ENCODE peak calls at places on chromosomes 4 and X, in five cellular contexts. Q, H, V, D and K are unnamed samples.

GRCh38 chr4:53633608-53634007 is 42.3 kb upstream of the LNX1 start:
- DNase-seq in Q (no peak), H (no peak), V (no peak), D (no peak), K (peak; percentile 23)

GRCh38 chrX:115332832-115333231 is 43.3 kb downstream of the LUZP4 start:
- DNase-seq in Q (no peak), H (no peak), V (no peak), D (no peak), K (no peak)

GRCh38 chr4:182188622-182189021 is 54.6 kb upstream of the TENM3 start:
- DNase-seq in Q (no peak), H (no peak), V (no peak), D (no peak), K (no peak)

GRCh38 chr4:159390648-159391047 is 287.8 kb downstream of the RAPGEF2 start:
- DNase-seq in Q (no peak), H (no peak), V (no peak), D (no peak), K (no peak)

GRCh38 chr4:141540643-141541042 is 95.7 kb upstream of the IL15 start:
- DNase-seq in Q (no peak), H (no peak), V (no peak), D (no peak), K (no peak)

GRCh38 chr4:168408620-168409019 is 71.7 kb downstream of the DDX60L start:
- DNase-seq in Q (peak; percentile 49), H (no peak), V (no peak), D (no peak), K (peak; percentile 58)

GRCh38 chr4:48905363-48906015 is 1.1 kb downstream of the OCIAD2 start:
- DNase-seq in Q (no peak), H (no peak), V (no peak), D (peak; percentile 54), K (no peak)

GRCh38 chr4:123836919-123837605 is 440.5 kb downstream of the SPRY1 start:
- DNase-seq in Q (no peak), H (no peak), V (no peak), D (no peak), K (no peak)

GRCh38 chr4:2961411-2962098 is 1.7 kb downstream of the NOP14 start:
- DNase-seq in Q (no peak), H (no peak), V (no peak), D (no peak), K (no peak)

GRCh38 chrX:53163436-53163835 is 61.6 kb downstream of the KDM5C start:
- DNase-seq in Q (no peak), H (no peak), V (no peak), D (no peak), K (no peak)

GRCh38 chrX:28589048-28589447 is 1.8 kb downstream of the IL1RAPL1 start:
- DNase-seq in Q (no peak), H (no peak), V (no peak), D (no peak), K (no peak)

GRCh38 chr4:25178838-25179261 is 18.6 kb upstream of the SEPSECS start:
- DNase-seq in Q (no peak), H (no peak), V (no peak), D (no peak), K (no peak)

GRCh38 chrX:11427082-11428033 is 134.1 kb downstream of the AMELX start:
- DNase-seq in Q (peak; percentile 84), H (no peak), V (no peak), D (no peak), K (peak; percentile 43)

GRCh38 chr4:141713771-141714445 is 77.5 kb downstream of the IL15 start:
- DNase-seq in Q (no peak), H (no peak), V (no peak), D (peak; percentile 8), K (no peak)

GRCh38 chrX:151151668-151152267 is 24.6 kb upstream of the GPR50 start:
- DNase-seq in Q (no peak), H (no peak), V (no peak), D (peak; percentile 29), K (no peak)

GRCh38 chr4:80125252-80126177 is 52.5 kb upstream of the ANTXR2 start:
- DNase-seq in Q (peak; percentile 1), H (no peak), V (no peak), D (no peak), K (no peak)

GRCh38 chr4:80127870-80128419 is 54.9 kb upstream of the ANTXR2 start:
- DNase-seq in Q (no peak), H (no peak), V (no peak), D (no peak), K (no peak)

GRCh38 chr4:80129785-80130184 is 56.8 kb upstream of the ANTXR2 start:
- DNase-seq in Q (no peak), H (no peak), V (no peak), D (no peak), K (no peak)

GRCh38 chr4:80126435-80126834 is 53.4 kb upstream of the ANTXR2 start:
- DNase-seq in Q (no peak), H (no peak), V (no peak), D (no peak), K (no peak)

DNA sequence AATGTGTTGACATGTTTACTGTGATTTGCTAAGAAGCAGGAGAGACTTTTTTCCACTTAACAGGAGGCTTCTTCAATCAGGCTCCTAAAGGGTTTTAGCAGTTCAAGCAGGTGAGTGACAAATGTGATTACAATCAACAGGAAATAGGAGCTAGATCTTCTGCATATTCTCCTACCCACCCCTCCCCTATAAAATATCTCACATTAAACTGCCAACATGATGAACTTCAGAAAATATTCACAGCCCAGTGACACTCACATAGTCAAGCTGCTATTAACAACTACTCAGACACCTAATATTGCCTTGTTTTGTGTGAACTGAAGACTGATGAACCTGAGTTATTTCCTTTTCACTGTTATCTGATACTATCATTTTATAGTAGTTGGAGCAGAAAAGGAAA is 55.9 kb upstream of the ANTXR2 start:
- DNase-seq in Q (no peak), H (no peak), V (no peak), D (no peak), K (no peak)
- H3K4me1 ChIP-seq in Q (no peaks in the 10 kb centered on the region), H (no peaks in the 10 kb centered on the region), V (no peaks in the 10 kb centered on the region), D (peaks cover 14% of the 10 kb centered on the region), K (no peaks in the 10 kb centered on the region)

GRCh38 chrX:24483596-24483995 is 18.5 kb downstream of the PDK3 start:
- DNase-seq in Q (no peak), H (no peak), V (no peak), D (no peak), K (no peak)

GRCh38 chrX:24482823-24483410 is 17.8 kb downstream of the PDK3 start:
- DNase-seq in Q (no peak), H (no peak), V (no peak), D (no peak), K (no peak)

GRCh38 chrX:24475480-24475879 is 10.4 kb downstream of the PDK3 start:
- DNase-seq in Q (no peak), H (no peak), V (no peak), D (no peak), K (no peak)

GRCh38 chrX:24479924-24480722 is 15.0 kb downstream of the PDK3 start:
- DNase-seq in Q (no peak), H (no peak), V (no peak), D (no peak), K (no peak)

DNA sequence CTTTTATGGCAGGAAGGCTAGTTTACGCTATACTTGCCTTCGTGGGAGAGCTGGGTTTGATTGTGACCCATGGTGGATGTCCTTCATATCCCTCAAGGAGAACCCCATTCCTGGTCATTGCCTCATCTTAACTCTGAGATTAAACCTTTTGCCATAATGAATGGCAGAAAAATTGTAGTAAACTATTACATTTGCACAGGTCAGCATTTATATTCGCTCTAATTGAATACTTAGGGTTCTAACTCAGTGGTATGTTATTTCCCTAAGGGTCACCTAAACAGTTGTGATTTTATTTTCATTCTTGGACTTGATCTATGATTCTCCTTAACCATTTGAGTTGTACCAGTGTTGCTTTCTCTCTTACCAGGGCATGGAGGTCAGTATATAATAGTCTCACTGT is 13.4 kb downstream of the PDK3 start:
- DNase-seq in Q (no peak), H (no peak), V (no peak), D (no peak), K (no peak)
- H3K4me1 ChIP-seq in Q (no peaks in the 10 kb centered on the region), H (no peaks in the 10 kb centered on the region), V (peaks cover 6% of the 10 kb centered on the region), D (no peaks in the 10 kb centered on the region), K (no peaks in the 10 kb centered on the region)

DNA sequence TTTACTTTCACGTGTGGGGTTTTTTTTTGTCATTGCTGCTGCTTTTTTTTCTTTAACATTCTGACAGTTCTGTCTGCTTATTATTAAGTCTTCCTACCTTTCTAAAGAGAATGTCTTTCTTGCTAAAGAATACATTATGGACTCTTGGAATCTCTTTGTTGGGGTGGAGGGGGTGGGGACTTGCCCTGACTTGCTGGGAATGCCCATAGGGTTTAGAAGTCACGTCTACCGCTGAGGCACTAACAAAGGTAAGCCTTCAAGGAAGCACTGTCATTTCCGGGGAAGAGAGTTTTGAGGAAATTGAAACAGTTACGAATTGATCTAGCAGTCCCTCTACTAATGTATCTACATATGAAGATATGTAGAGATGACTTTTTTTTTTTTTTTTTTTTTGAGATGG is 19.4 kb downstream of the CD99 start:
- DNase-seq in Q (no peak), H (no peak), V (no peak), D (peak; percentile 37), K (no peak)
- H3K4me1 ChIP-seq in Q (peaks cover 35% of the 10 kb centered on the region), H (peaks cover 9% of the 10 kb centered on the region), V (peaks cover 46% of the 10 kb centered on the region), D (peaks cover 49% of the 10 kb centered on the region), K (no peaks in the 10 kb centered on the region)

GRCh38 chr4:102301167-102301566 is 44.1 kb downstream of the SLC39A8 start:
- DNase-seq in Q (no peak), H (no peak), V (no peak), D (no peak), K (no peak)

GRCh38 chr4:102299302-102299701 is 46.0 kb downstream of the SLC39A8 start:
- DNase-seq in Q (no peak), H (no peak), V (no peak), D (no peak), K (no peak)

GRCh38 chr4:102299708-102300107 is 45.6 kb downstream of the SLC39A8 start:
- DNase-seq in Q (peak; percentile 51), H (no peak), V (no peak), D (peak; percentile 8), K (no peak)

GRCh38 chr4:102295153-102295862 is 50.0 kb downstream of the SLC39A8 start:
- DNase-seq in Q (no peak), H (no peak), V (no peak), D (no peak), K (no peak)
- H3K4me1 ChIP-seq in Q (no peaks in the 10 kb centered on the region), H (peaks cover 2% of the 10 kb centered on the region), V (no peaks in the 10 kb centered on the region), D (no peaks in the 10 kb centered on the region), K (no peaks in the 10 kb centered on the region)

GRCh38 chrX:100353326-100353725 is 56.7 kb downstream of the PCDH19 start:
- DNase-seq in Q (no peak), H (no peak), V (no peak), D (no peak), K (no peak)

GRCh38 chrX:100363926-100364325 is 46.1 kb downstream of the PCDH19 start:
- DNase-seq in Q (no peak), H (no peak), V (no peak), D (no peak), K (no peak)

GRCh38 chrX:100356497-100356896 is 53.6 kb downstream of the PCDH19 start:
- DNase-seq in Q (no peak), H (no peak), V (no peak), D (no peak), K (no peak)

GRCh38 chrX:100358766-100359165 is 51.3 kb downstream of the PCDH19 start:
- DNase-seq in Q (no peak), H (no peak), V (no peak), D (no peak), K (no peak)
- H3K4me1 ChIP-seq in Q (no peaks in the 10 kb centered on the region), H (no peaks in the 10 kb centered on the region), V (no peaks in the 10 kb centered on the region), D (no peaks in the 10 kb centered on the region), K (no peaks in the 10 kb centered on the region)

GRCh38 chr4:185671496-185671895 is 136.2 kb upstream of the PDLIM3 start:
- DNase-seq in Q (no peak), H (no peak), V (no peak), D (no peak), K (no peak)
- H3K4me1 ChIP-seq in Q (peaks cover 8% of the 10 kb centered on the region), H (no peaks in the 10 kb centered on the region), V (no peaks in the 10 kb centered on the region), D (no peaks in the 10 kb centered on the region), K (peaks cover 40% of the 10 kb centered on the region)